ENCODE peak calls at places on chromosomes 13 and 19, in eight cellular contexts. K, U, C, H, W, Y, R and T are unnamed samples.

GRCh38 chr13:41848435-41849255 is 112.3 kb downstream of the VWA8 start:
- DNase-seq in C (no peak), R (no peak), H (no peak), K (no peak), U (no peak), Y (no peak), W (no peak), T (no peak)

GRCh38 chr19:40872209-40872608 is 9.8 kb downstream of the CYP2A7 start:
- DNase-seq in C (no peak), Y (no peak), K (no peak), H (no peak), R (no peak), W (no peak), U (no peak), T (no peak)

GRCh38 chr13:38767506-38768265 is 80.8 kb downstream of the FREM2 start:
- DNase-seq in U (no peak), H (no peak), Y (no peak), C (no peak), R (peak; percentile 58), K (no peak), W (no peak), T (no peak)

GRCh38 chr19:5899728-5900526 is 3.7 kb downstream of the NDUFA11 start:
- DNase-seq in U (no peak), Y (no peak), W (no peak), R (no peak), C (no peak), K (no peak), H (no peak), T (no peak)

GRCh38 chr13:21074601-21075302 is 13.4 kb upstream of the LATS2 start:
- DNase-seq in Y (no peak), C (peak; percentile 12), H (peak; percentile 71), U (no peak), W (no peak), R (no peak), K (no peak), T (no peak)

GRCh38 chr19:1251233-1251502 is 2.8 kb downstream of the MIDN start:
- DNase-seq in U (peak; percentile 84), R (peak; percentile 31), H (no peak), C (no peak), Y (peak; percentile 82), W (no peak), K (no peak), T (peak; percentile 93)

GRCh38 chr13:109468123-109468522 is 318.3 kb downstream of the IRS2 start:
- DNase-seq in H (no peak), Y (no peak), K (no peak), R (no peak), C (no peak), W (no peak), U (no peak), T (no peak)

GRCh38 chr13:66888698-66889097 is 341.4 kb downstream of the PCDH9 start:
- DNase-seq in H (no peak), U (no peak), K (no peak), R (peak; percentile 17), W (no peak), C (no peak), Y (no peak), T (no peak)

GRCh38 chr13:32150794-32151193 is 119.2 kb downstream of the FRY start:
- DNase-seq in K (no peak), H (peak; percentile 92), Y (peak; percentile 33), U (peak; percentile 72), W (no peak), R (no peak), C (no peak), T (no peak)

GRCh38 chr19:1780272-1780957 is 27.1 kb downstream of the ONECUT3 start:
- DNase-seq in R (no peak), H (no peak), U (no peak), K (no peak), W (no peak), Y (no peak), C (no peak), T (no peak)

GRCh38 chr19:16509141-16510061 is 13.2 kb downstream of the C19orf44 start:
- DNase-seq in Y (no peak), H (peak; percentile 80), C (no peak), U (peak; percentile 38), W (no peak), R (no peak), K (no peak), T (no peak)

DNA sequence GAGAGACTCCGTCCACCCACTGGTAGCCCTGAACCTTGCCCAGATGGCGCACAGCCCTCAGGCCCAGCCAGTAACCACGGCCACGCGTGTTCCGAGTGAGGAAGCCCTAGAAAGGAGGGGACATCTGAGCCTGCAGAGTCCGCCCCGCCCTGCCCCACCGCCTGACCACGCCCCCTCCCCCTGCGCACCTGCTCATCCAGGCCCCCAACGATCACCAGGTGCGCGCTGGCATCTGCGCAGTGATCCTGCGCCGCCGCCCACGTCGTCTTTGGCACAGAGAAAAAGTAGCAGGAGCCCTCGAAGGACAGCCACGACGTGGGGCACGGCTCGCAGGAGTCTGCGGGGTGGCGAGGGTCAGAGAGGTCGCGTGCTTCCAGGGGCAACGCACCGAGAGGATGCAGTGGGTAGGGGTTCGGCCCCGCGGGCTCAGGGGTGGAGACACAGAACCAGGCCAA is 2.1 kb downstream of the CLEC4G start:
- DNase-seq in W (no peak), U (no peak), C (no peak), Y (no peak), H (no peak), K (no peak), R (no peak), T (no peak)
- H3K4me3 ChIP-seq in W (peak overlapping the region; percentile 6), U (no peak overlapping the region), C (no peak overlapping the region), Y (no peak overlapping the region), H (no peak overlapping the region), K (peak overlapping the region; percentile 14), R (no peak overlapping the region), T (peak overlapping the region; percentile 22)

GRCh38 chr13:45016792-45017425 is 27.6 kb downstream of the GPALPP1 start:
- DNase-seq in H (no peak), R (no peak), U (no peak), Y (no peak), W (no peak), C (no peak), K (no peak), T (no peak)

GRCh38 chr13:45015300-45015699 is 26.0 kb downstream of the GPALPP1 start:
- DNase-seq in Y (no peak), K (no peak), R (peak; percentile 12), W (no peak), C (no peak), H (no peak), U (no peak), T (no peak)

GRCh38 chr13:45024847-45025246 is 35.5 kb downstream of the GPALPP1 start:
- DNase-seq in C (no peak), U (no peak), W (no peak), K (no peak), R (no peak), H (no peak), Y (no peak), T (no peak)

DNA sequence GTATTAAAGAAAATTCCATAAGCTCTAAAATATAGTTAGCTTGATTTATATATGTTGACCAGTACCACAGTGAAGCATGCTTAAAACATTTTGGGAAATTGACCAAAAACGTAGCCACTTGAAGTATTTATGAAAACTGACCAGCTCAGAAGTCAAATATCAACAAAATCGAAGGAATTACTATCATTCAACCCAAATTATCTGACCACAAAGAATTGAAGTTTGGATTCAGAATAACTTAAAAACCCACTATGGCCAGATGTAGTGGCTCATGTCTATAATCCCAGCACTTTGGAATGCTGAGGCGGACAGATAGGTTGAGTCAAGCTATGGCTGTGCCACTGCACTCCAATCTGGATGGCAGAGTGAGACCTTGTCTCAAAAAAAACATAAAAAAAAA is 31.9 kb downstream of the GPALPP1 start:
- DNase-seq in W (no peak), H (no peak), K (no peak), Y (no peak), C (no peak), U (no peak), R (no peak), T (no peak)
- H3K27me3 ChIP-seq in W (no peaks in the 10 kb centered on the region), H (no peaks in the 10 kb centered on the region), K (no peaks in the 10 kb centered on the region), Y (no peaks in the 10 kb centered on the region), C (no peaks in the 10 kb centered on the region), U (no peaks in the 10 kb centered on the region), R (no peaks in the 10 kb centered on the region), T (no peaks in the 10 kb centered on the region)

DNA sequence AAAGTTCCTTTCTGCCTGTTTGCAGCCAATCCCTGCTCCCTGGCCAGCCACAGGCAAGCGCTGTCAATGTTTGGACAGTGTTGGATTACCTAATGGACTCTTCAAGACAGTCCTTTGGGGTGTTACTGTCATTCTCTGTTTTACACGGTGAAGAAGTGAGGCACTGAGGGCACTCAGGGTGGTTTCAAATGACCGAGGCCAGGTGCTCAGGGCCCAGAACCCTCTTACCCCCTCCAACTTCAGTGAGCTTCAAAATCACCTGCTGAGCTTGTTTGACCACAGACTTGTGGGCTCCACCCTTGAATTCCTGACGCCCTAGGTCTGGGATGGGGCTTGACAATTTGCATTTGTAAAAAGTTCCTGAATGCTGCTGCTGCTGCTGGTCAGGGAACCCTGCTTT is 97.9 kb downstream of the GGACT start:
- DNase-seq in K (peak; percentile 68), W (no peak), H (no peak), U (no peak), Y (no peak), C (no peak), R (no peak), T (no peak)
- H3K4me3 ChIP-seq in K (no peak overlapping the region), W (no peak overlapping the region), H (no peak overlapping the region), U (no peak overlapping the region), Y (no peak overlapping the region), C (no peak overlapping the region), R (no peak overlapping the region), T (no peak overlapping the region)

GRCh38 chr13:35388979-35389378 is 87.5 kb downstream of the MAB21L1 start:
- DNase-seq in H (no peak), U (no peak), R (no peak), Y (no peak), W (no peak), K (no peak), C (no peak), T (no peak)
- H3K27me3 ChIP-seq in H (no peaks in the 10 kb centered on the region), U (no peaks in the 10 kb centered on the region), R (no peaks in the 10 kb centered on the region), Y (no peaks in the 10 kb centered on the region), W (no peaks in the 10 kb centered on the region), K (no peaks in the 10 kb centered on the region), C (no peaks in the 10 kb centered on the region), T (no peaks in the 10 kb centered on the region)

GRCh38 chr19:10231624-10232228 is 595 bp upstream of the S1PR2 start:
- DNase-seq in U (no peak), H (no peak), K (no peak), R (no peak), Y (no peak), W (no peak), C (no peak), T (no peak)
- H3K4me3 ChIP-seq in U (peak overlapping the region; percentile 66), H (peak overlapping the region; percentile 68), K (peak overlapping the region; percentile 74), R (peak overlapping the region; percentile 79), Y (no peak overlapping the region), W (peak overlapping the region; percentile 88), C (peak overlapping the region; percentile 50), T (peak overlapping the region; percentile 97)